ENCODE peak calls at places on chromosomes 13 and 19, in five cellular contexts. T is cardiac muscle cell, B is ovary, J is H9, M is HCT116. E is an unnamed sample.

GRCh38 chr19:19488875-19489690 is 26.3 kb downstream of the TSSK6 start:
- DNase-seq in T (peak), B (peak), J (peak), M (peak), E (peak)

GRCh38 chr19:29672933-29673336 is 7.7 kb downstream of the PLEKHF1 start:
- DNase-seq in T (no peak), B (no peak), J (no peak), M (no peak), E (no peak)

GRCh38 chr19:45767410-45767880 is 1.6 kb downstream of the SIX5 start:
- DNase-seq in T (peak), B (peak), J (peak), M (no peak), E (no peak)

GRCh38 chr19:49335071-49335783 is at the start of gene CD37:
- DNase-seq in T (no peak), B (no peak), J (peak), M (no peak), E (no peak)

GRCh38 chr13:109780880-109781383 is 5.5 kb downstream of the IRS2 start:
- DNase-seq in T (no peak), B (no peak), J (no peak), M (no peak), E (no peak)

GRCh38 chr13:51015973-51016372 is 95.1 kb downstream of the C13orf42 start:
- DNase-seq in T (no peak), B (no peak), J (no peak), M (no peak), E (no peak)

GRCh38 chr13:21012841-21013681 is 48.3 kb downstream of the LATS2 start:
- DNase-seq in T (peak), B (no peak), J (no peak), M (no peak), E (no peak)

GRCh38 chr19:44725251-44725650 is 23.3 kb upstream of the BCL3 start:
- DNase-seq in T (no peak), B (no peak), J (no peak), M (no peak), E (no peak)

GRCh38 chr13:100589178-100589725 is 663 bp upstream of the GGACT start:
- DNase-seq in T (no peak), B (no peak), J (no peak), M (no peak), E (no peak)

GRCh38 chr19:35718345-35719041 is 690 bp downstream of the KMT2B start:
- DNase-seq in T (peak), B (peak), J (no peak), M (no peak), E (no peak)

GRCh38 chr13:20191902-20192469 is 752 bp downstream of the GJB2 start:
- DNase-seq in T (peak), B (no peak), J (peak), M (no peak), E (no peak)

GRCh38 chr13:110453767-110454166 is 107.8 kb downstream of the RAB20 start:
- DNase-seq in T (no peak), B (no peak), J (no peak), M (no peak), E (no peak)

GRCh38 chr19:38144667-38145066 is 79.4 kb downstream of the DPF1 start:
- DNase-seq in T (no peak), B (no peak), J (no peak), M (no peak), E (no peak)

GRCh38 chr19:38148337-38148736 is 75.7 kb downstream of the DPF1 start:
- DNase-seq in T (no peak), B (no peak), J (no peak), M (no peak), E (no peak)

GRCh38 chr19:38143847-38144246 is 80.2 kb downstream of the DPF1 start:
- DNase-seq in T (no peak), B (no peak), J (no peak), M (no peak), E (no peak)

GRCh38 chr19:38142176-38143035 is 81.6 kb downstream of the DPF1 start:
- DNase-seq in T (peak), B (peak), J (peak), M (no peak), E (no peak)

GRCh38 chr19:38145627-38146026 is 78.4 kb downstream of the DPF1 start:
- DNase-seq in T (peak), B (no peak), J (no peak), M (no peak), E (no peak)
- H3K27ac ChIP-seq in T (no peak), B (no peak), J (no peak), M (no peak), E (no peak)

GRCh38 chr19:23762884-23763711 is 4.4 kb upstream of the ZNF681 start:
- DNase-seq in T (peak), B (peak), J (peak), M (no peak), E (no peak)
- H3K27ac ChIP-seq in T (peak), B (no peak), J (peak), M (no peak), E (peak)

GRCh38 chr19:53519431-53519830 is 18.5 kb upstream of the ZNF331 start:
- DNase-seq in T (no peak), B (peak), J (no peak), M (no peak), E (no peak)
- H3K27ac ChIP-seq in T (no peak), B (no peak), J (no peak), M (no peak), E (no peak)

GRCh38 chr13:23613971-23614370 is 43.8 kb downstream of the TNFRSF19 start:
- DNase-seq in T (no peak), B (no peak), J (no peak), M (no peak), E (no peak)
- H3K27ac ChIP-seq in T (no peak), B (no peak), J (no peak), M (no peak), E (no peak)

GRCh38 chr19:17953869-17954268 is 13.0 kb upstream of the KCNN1 start:
- DNase-seq in T (no peak), B (no peak), J (peak), M (no peak), E (no peak)
- H3K27ac ChIP-seq in T (no peak), B (no peak), J (no peak), M (no peak), E (no peak)

GRCh38 chr19:6227156-6227940 is 52.4 kb downstream of the MLLT1 start:
- DNase-seq in T (no peak), B (no peak), J (no peak), M (no peak), E (no peak)
- H3K27ac ChIP-seq in T (no peak), B (no peak), J (no peak), M (no peak), E (no peak)

GRCh38 chr19:42028304-42029216 is 34.5 kb upstream of the ATP1A3 start:
- DNase-seq in T (no peak), B (no peak), J (peak), M (peak), E (no peak)
- H3K27ac ChIP-seq in T (no peak), B (no peak), J (no peak), M (peak), E (no peak)

E was measured in epithelial cell of prostate.